ENCODE peak calls at places on chromosome 2, in eight cellular contexts. H is GM12891, N is NB4, J is esophagus squamous epithelium, S is tibial nerve, I is adrenal gland, D is Peyer's patch, Y is prostate gland. T is an unnamed sample.
A peak's percentile ranks its signal among the peaks of the same experiment; 100 is the strongest.

GRCh38 chr2:65532318-65532717 is 99.9 kb upstream of the SPRED2 start:
- DNase-seq in Y (no peak), H (no peak), I (no peak), J (no peak), N (no peak), S (no peak), D (no peak), T (peak; percentile 52)

GRCh38 chr2:14219306-14219705 is 413.2 kb upstream of the LRATD1 start:
- DNase-seq in S (no peak), I (no peak), H (no peak), Y (no peak), D (no peak), N (no peak), J (no peak), T (no peak)

GRCh38 chr2:171956135-171956830 is 34.0 kb downstream of the HAT1 start:
- DNase-seq in S (no peak), Y (no peak), D (no peak), N (peak; percentile 87), I (no peak), H (no peak), J (no peak), T (no peak)

GRCh38 chr2:232377841-232378734 is 463 bp upstream of the ALPP start:
- DNase-seq in N (no peak), D (no peak), Y (no peak), S (no peak), H (no peak), J (no peak), I (no peak), T (no peak)

GRCh38 chr2:161124186-161124585 is 36.0 kb upstream of the TANK start:
- DNase-seq in H (no peak), I (no peak), J (no peak), D (no peak), N (no peak), Y (no peak), S (no peak), T (no peak)

GRCh38 chr2:146734042-146734715 is 1110.7 kb upstream of the ACVR2A start:
- DNase-seq in D (no peak), Y (no peak), J (no peak), N (peak; percentile 85), I (no peak), S (no peak), H (no peak), T (no peak)

GRCh38 chr2:216604458-216604857 is 28.8 kb upstream of the IGFBP2 start:
- DNase-seq in Y (no peak), S (no peak), J (no peak), I (no peak), D (no peak), H (no peak), N (no peak), T (no peak)

GRCh38 chr2:46569061-46569560 is 89.7 kb downstream of the TMEM247 start:
- DNase-seq in N (peak; percentile 50), I (no peak), S (no peak), J (no peak), Y (no peak), H (peak; percentile 23), D (no peak), T (no peak)

GRCh38 chr2:120472891-120473309 is 127.0 kb downstream of the INHBB start:
- DNase-seq in I (no peak), D (no peak), J (no peak), S (no peak), H (no peak), N (no peak), Y (peak; percentile 43), T (peak; percentile 65)

GRCh38 chr2:38581193-38582147 is 21.3 kb downstream of the HNRNPLL start:
- DNase-seq in S (no peak), I (peak; percentile 49), D (peak; percentile 57), Y (peak; percentile 41), J (peak; percentile 0), H (no peak), N (peak; percentile 87), T (no peak)

GRCh38 chr2:98825858-98826257 is 94.9 kb upstream of the MGAT4A start:
- DNase-seq in I (no peak), J (no peak), N (no peak), S (no peak), Y (no peak), H (no peak), D (no peak), T (no peak)

GRCh38 chr2:205680067-205680466 is 2.2 kb upstream of the NRP2 start:
- DNase-seq in I (peak; percentile 64), D (peak; percentile 74), N (peak; percentile 91), S (no peak), Y (no peak), J (no peak), H (no peak), T (no peak)

GRCh38 chr2:205678743-205679142 is 3.6 kb upstream of the NRP2 start:
- DNase-seq in N (no peak), Y (no peak), J (no peak), H (no peak), I (no peak), S (no peak), D (no peak), T (no peak)

GRCh38 chr2:205679410-205680009 is 2.8 kb upstream of the NRP2 start:
- DNase-seq in N (no peak), D (no peak), J (no peak), I (no peak), S (no peak), Y (no peak), H (no peak), T (no peak)

GRCh38 chr2:205673312-205673711 is 9.0 kb upstream of the NRP2 start:
- DNase-seq in S (no peak), I (no peak), D (no peak), Y (no peak), J (no peak), N (no peak), H (no peak), T (no peak)

DNA sequence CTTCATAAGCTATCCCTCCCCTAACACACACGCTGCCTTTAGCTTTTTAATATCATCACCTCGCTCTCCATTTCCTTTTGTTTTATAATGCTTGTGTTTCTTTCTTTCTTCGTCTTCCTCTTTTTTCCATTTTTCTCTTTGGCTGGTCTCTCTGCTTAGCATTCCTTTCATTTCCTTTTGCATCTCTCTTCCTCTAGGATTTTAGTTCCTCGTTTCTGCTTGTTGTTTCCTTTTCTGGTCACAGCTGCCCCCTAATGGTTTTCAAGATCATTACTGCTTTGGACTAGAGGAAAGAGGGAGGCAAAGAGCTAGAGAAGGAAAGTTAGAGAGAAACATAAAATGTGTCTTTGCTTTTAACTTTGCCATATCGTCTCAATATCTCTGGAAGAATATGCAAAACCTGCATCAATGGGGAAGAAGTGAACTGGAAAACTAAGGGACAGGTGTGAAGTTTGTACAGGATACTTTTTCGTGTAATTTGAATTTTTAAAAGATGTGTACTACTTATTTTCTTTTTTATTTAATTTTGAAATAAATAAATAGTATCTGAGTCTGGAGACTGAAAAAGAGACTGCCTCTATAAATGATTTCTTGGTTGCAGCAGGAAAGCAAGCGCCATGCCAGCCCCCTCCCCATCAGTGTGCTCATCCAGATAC is 6.3 kb upstream of the NRP2 start:
- DNase-seq in J (no peak), D (no peak), I (peak; percentile 31), N (peak; percentile 50), H (no peak), Y (no peak), S (no peak), T (no peak)
- TF ChIP-seq POLR2A in J (no peak), D (no peak), I (no peak), N (no peak), H (no peak), Y (no peak), S (no peak), T (no peak)

GRCh38 chr2:237569896-237570295 is 3.5 kb downstream of the PRLH start:
- DNase-seq in D (no peak), S (no peak), J (no peak), I (no peak), H (no peak), N (no peak), Y (no peak), T (no peak)
- TF ChIP-seq POLR2A in D (no peak), S (no peak), J (no peak), I (no peak), H (no peak), N (no peak), Y (no peak), T (no peak)

GRCh38 chr2:28437918-28438317 is 45.3 kb downstream of the FOSL2 start:
- DNase-seq in N (no peak), H (no peak), D (no peak), J (no peak), S (no peak), I (no peak), Y (no peak), T (no peak)

GRCh38 chr2:28435796-28436425 is 43.3 kb downstream of the FOSL2 start:
- DNase-seq in N (no peak), S (no peak), J (no peak), D (no peak), Y (no peak), I (no peak), H (no peak), T (no peak)

GRCh38 chr2:28437142-28437835 is 44.6 kb downstream of the FOSL2 start:
- DNase-seq in H (no peak), J (no peak), N (peak; percentile 94), S (no peak), D (peak; percentile 78), Y (peak; percentile 76), I (no peak), T (no peak)

GRCh38 chr2:28434600-28434989 is 41.9 kb downstream of the FOSL2 start:
- DNase-seq in D (no peak), I (no peak), N (no peak), S (no peak), Y (no peak), J (no peak), H (no peak), T (no peak)

GRCh38 chr2:28436525-28437051 is 43.9 kb downstream of the FOSL2 start:
- DNase-seq in H (no peak), D (peak; percentile 83), J (no peak), Y (peak; percentile 88), I (no peak), N (peak; percentile 30), S (no peak), T (peak; percentile 93)
- TF ChIP-seq POLR2A in H (no peak), D (no peak), J (no peak), Y (peak; percentile 14), I (no peak), N (no peak), S (no peak), T (no peak)

DNA sequence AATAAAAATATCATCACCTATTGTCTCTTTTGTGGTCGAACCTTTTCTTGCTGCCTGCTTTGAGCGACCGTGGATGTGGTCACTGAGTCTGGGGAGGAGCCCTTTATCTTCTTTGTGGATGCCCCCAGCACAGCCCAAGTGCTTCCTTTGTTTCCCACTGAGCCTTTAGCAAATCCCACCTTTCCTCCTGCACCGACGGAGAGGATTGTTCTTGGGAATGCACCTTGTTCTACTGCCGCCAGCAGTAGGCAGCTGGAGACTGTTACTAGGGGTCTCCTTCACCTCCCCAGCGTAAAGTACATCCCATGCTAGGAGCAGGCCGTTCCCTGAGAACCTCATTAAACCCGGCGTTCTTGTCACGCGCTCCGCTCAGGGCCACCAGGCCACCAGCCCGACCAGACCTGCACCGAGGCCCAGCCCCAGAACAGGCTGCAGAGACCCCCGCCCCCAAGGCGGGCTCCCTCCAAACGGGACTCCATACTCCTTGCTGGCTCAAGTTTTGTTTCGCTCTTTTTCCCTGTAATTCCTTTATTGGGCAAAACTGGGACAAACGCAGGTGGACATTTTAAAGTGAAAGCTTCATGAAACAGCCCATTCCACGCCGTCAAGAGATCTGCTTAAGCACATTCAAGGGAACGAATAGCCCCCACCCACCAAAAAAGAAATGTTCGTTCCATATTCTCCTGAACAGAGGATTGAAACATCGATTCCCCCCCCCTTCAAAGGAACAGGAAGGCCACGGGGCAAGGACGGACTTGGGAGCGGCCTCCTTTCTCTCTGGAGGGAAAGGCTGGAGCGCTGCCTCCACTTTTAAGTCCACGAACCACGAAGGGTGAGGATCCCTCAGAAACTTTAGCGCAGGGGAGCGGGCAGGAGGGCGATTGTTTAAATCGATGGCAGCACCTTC is 1.1 kb upstream of the MAT2A start:
- DNase-seq in J (no peak), Y (peak; percentile 75), D (peak; percentile 79), S (peak; percentile 47), H (no peak), N (peak; percentile 88), I (peak; percentile 67), T (peak; percentile 93)
- TF ChIP-seq POLR2A in J (no peak), Y (no peak), D (peak; percentile 35), S (no peak), H (no peak), N (peak; percentile 43), I (no peak), T (no peak)